ENCODE peak calls at places on chromosomes 16 and 17, in five cellular contexts. M, Y, J, X and P are unnamed samples. For H3K4me1, the result is how much of the 10 kb centered on the place peaks cover.

GRCh38 chr17:50721194-50722010 is 2.0 kb downstream of the LUC7L3 start:
- DNase-seq in M (no peak), Y (no peak), J (peak), X (no peak), P (peak)

GRCh38 chr16:49867234-49867633 is 11.3 kb upstream of the ZNF423 start:
- DNase-seq in M (no peak), Y (no peak), J (no peak), X (no peak), P (no peak)

GRCh38 chr17:28563475-28563874 is 7.8 kb downstream of the PIGS start:
- DNase-seq in M (no peak), Y (no peak), J (no peak), X (no peak), P (no peak)

GRCh38 chr16:67538666-67539101 is 10.1 kb downstream of the RIPOR1 start:
- DNase-seq in M (no peak), Y (peak), J (peak), X (peak), P (peak)

GRCh38 chr16:47574091-47575054 is 113.2 kb downstream of the PHKB start:
- DNase-seq in M (no peak), Y (no peak), J (no peak), X (no peak), P (no peak)

GRCh38 chr16:30010817-30011504 is at the start of gene DOC2A:
- DNase-seq in M (no peak), Y (no peak), J (no peak), X (peak), P (peak)

GRCh38 chr16:23979982-23980381 is 144.2 kb downstream of the PRKCB start:
- DNase-seq in M (no peak), Y (no peak), J (no peak), X (no peak), P (no peak)

GRCh38 chr17:16250635-16251034 is 33.6 kb downstream of the PIGL start:
- DNase-seq in M (no peak), Y (no peak), J (peak), X (no peak), P (peak)

GRCh38 chr17:49730078-49730786 is 22.5 kb upstream of the SLC35B1 start:
- DNase-seq in M (peak), Y (peak), J (no peak), X (no peak), P (peak)

GRCh38 chr17:13871261-13871660 is 198.0 kb upstream of the COX10 start:
- DNase-seq in M (no peak), Y (no peak), J (no peak), X (no peak), P (no peak)

GRCh38 chr17:15038656-15039055 is 226.5 kb downstream of the PMP22 start:
- DNase-seq in M (no peak), Y (no peak), J (no peak), X (peak), P (peak)

GRCh38 chr17:15036238-15036637 is 228.9 kb downstream of the PMP22 start:
- DNase-seq in M (no peak), Y (no peak), J (no peak), X (peak), P (no peak)

GRCh38 chr17:15039366-15039765 is 225.8 kb downstream of the PMP22 start:
- DNase-seq in M (no peak), Y (no peak), J (no peak), X (peak), P (no peak)
- H3K4me3 ChIP-seq in M (no peak), Y (no peak), J (no peak), X (no peak), P (no peak)

GRCh38 chr17:41647940-41648410 is 23.6 kb upstream of the KRT17 start:
- DNase-seq in M (peak), Y (peak), J (peak), X (peak), P (peak)
- H3K4me1 ChIP-seq in M (under half), Y (under half), J (under half), X (under half), P (under half)

DNA sequence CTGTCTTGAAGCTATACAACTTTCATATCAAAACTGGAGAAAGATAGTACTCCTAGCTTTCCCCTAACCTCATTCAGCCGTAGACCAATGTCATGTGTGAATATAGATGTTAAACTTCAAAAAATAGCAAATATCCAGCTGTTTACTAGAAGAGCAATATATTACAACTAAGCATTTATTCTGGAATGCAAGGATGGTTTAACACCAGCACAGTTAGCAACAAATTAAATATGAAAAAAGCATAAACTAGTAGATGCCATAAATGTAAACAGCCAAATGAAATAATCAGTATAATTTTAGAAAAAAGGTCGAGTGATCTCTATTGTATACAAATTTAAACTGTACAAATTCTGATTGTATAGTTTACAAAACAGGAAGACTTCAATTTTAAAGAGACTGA is 59.7 kb downstream of the SDR42E1 start:
- DNase-seq in M (no peak), Y (no peak), J (no peak), X (no peak), P (no peak)
- H3K4me3 ChIP-seq in M (no peak), Y (no peak), J (no peak), X (no peak), P (no peak)

GRCh38 chr16:85126383-85126730 is 14.1 kb upstream of the CIBAR2 start:
- DNase-seq in M (no peak), Y (no peak), J (no peak), X (no peak), P (no peak)

GRCh38 chr16:85129846-85130706 is 17.8 kb upstream of the CIBAR2 start:
- DNase-seq in M (peak), Y (no peak), J (no peak), X (no peak), P (peak)

GRCh38 chr16:85130707-85131028 is 18.4 kb upstream of the CIBAR2 start:
- DNase-seq in M (no peak), Y (no peak), J (no peak), X (no peak), P (no peak)

GRCh38 chr16:85126731-85127662 is 14.7 kb upstream of the CIBAR2 start:
- DNase-seq in M (no peak), Y (no peak), J (no peak), X (peak), P (peak)

DNA sequence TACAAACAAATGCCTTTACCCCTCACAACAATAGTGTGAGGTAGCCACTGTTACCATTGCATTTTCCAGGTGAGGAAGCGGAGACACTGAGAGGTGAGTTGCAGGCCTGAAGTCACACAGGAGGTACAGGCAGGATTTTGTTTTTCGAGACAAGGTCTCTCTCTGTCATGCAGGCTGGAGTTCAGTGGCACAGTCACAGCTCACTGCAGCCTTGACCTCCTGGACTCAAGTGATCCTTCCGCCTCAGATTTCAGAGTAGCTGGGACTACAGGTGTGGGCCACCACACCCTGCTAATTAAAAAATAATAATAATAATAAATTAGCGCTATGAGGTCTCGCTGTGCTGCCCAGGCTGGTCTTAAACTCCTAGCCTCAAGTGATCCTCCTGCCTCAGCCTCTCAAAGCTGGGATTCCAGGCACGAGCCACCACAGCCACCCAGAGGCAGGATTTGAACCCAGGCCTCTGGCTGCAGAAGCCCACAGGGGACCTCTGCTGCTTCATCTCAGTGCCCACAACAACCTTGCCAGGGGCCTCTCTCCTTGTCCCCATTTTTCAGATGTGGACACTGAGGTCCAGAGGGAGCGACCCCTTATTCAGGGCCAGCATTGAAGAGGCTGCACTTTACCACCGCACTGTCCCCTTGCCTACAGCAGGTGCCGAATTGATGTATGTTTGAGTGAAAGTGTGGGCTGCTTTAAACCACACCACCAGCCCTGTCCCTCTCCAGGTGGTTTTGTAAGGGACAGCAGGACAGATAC is 16.0 kb upstream of the CIBAR2 start:
- DNase-seq in M (no peak), Y (no peak), J (peak), X (no peak), P (no peak)
- H3K4me1 ChIP-seq in M (under half), Y (under half), J (under half), X (under half), P (under half)

GRCh38 chr16:25034916-25035315 is 19.7 kb upstream of the ARHGAP17 start:
- DNase-seq in M (no peak), Y (no peak), J (no peak), X (no peak), P (no peak)
- H3K4me3 ChIP-seq in M (no peak), Y (no peak), J (no peak), X (no peak), P (no peak)

DNA sequence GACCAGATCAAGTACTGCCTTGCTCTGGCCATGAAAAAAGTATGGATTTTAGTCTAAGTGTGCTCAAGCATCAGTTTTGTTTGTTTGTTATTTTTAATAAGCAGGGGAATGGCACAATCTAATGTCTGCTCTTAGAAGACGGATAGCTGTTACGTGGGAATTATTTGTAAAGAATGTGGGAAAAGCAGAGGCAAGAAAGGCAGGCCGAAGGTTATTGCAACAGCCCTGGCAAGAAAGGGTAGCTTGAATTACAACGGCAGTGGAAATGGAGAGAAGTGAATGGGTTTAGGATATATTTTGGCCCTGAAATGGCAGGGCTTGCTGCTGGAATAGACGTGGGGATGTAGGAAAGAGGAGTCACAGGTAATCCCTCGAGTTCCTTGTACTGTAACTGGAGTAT is 987 bp upstream of the HASPIN start:
- DNase-seq in M (no peak), Y (no peak), J (no peak), X (no peak), P (peak)
- H3K4me1 ChIP-seq in M (under half), Y (half or more), J (under half), X (under half), P (under half)

GRCh38 chr16:249431-249830 is 14.8 kb downstream of the FAM234A start:
- DNase-seq in M (no peak), Y (no peak), J (no peak), X (no peak), P (no peak)

GRCh38 chr16:252366-253337 is 18.0 kb downstream of the FAM234A start:
- DNase-seq in M (no peak), Y (no peak), J (peak), X (no peak), P (no peak)

GRCh38 chr16:254461-254860 is 19.8 kb downstream of the FAM234A start:
- DNase-seq in M (no peak), Y (no peak), J (no peak), X (no peak), P (no peak)

GRCh38 chr16:255183-255582 is 20.6 kb downstream of the RGS11 start:
- DNase-seq in M (no peak), Y (no peak), J (no peak), X (no peak), P (no peak)

DNA sequence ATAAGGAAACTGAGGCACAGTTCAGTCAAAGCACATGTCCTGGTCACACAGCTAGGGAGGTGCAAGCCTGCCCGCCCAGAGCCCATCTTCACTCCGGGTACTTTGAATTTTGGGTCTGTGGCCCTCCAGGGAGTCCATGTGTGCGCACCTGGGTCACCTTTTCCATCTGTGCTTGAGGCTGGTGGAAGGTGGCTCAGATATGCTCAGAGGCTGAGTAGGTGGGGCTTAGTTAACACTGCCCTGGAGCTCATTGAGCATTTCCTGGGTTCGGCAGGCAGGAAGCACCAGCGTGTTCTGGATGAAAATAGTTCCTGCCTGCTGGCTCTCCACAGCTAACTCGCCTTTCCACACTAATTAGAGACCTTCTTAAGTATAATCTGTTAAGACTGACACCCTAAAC is 19.2 kb downstream of the FAM234A start:
- DNase-seq in M (no peak), Y (no peak), J (peak), X (no peak), P (no peak)
- H3K4me3 ChIP-seq in M (no peak), Y (no peak), J (peak), X (no peak), P (no peak)